ENCODE peak calls at places on chromosomes 11 and 22, in nine cellular contexts. O, K, Q, N, Y, I, R, P and G are unnamed samples.

GRCh38 chr11:17972987-17973386 is 39.9 kb downstream of the SERGEF start:
- DNase-seq in I (peak), N (no peak), Q (peak), O (peak), P (no peak), R (no peak), Y (peak), K (peak), G (peak)

GRCh38 chr11:1559103-1559951 is 12.7 kb downstream of the DUSP8 start:
- DNase-seq in N (peak), Y (peak), O (peak), Q (peak), P (peak), K (peak), I (no peak), R (peak), G (peak)

GRCh38 chr11:76236092-76237026 is 30.1 kb upstream of the WNT11 start:
- DNase-seq in Y (peak), N (no peak), Q (no peak), O (peak), I (peak), P (peak), K (peak), R (peak), G (peak)

GRCh38 chr11:114262681-114263509 is 33.3 kb upstream of the NNMT start:
- DNase-seq in N (peak), O (peak), K (peak), I (peak), Q (no peak), P (peak), Y (no peak), R (peak), G (peak)

GRCh38 chr11:48177661-48178060 is 38.9 kb upstream of the OR4B1 start:
- DNase-seq in P (no peak), O (no peak), Y (no peak), K (no peak), Q (no peak), R (no peak), N (no peak), I (no peak), G (no peak)

GRCh38 chr11:46116007-46116711 is 5.1 kb downstream of the PHF21A start:
- DNase-seq in P (no peak), N (no peak), Q (no peak), Y (no peak), I (no peak), R (no peak), K (no peak), O (no peak), G (no peak)

GRCh38 chr22:45534339-45535192 is 31.9 kb downstream of the FBLN1 start:
- DNase-seq in I (peak), R (no peak), K (no peak), Y (no peak), Q (no peak), N (no peak), P (peak), O (no peak), G (no peak)

GRCh38 chr22:18116634-18117033 is 6.0 kb downstream of the TUBA8 start:
- DNase-seq in Y (no peak), O (no peak), I (no peak), R (no peak), P (no peak), N (no peak), Q (no peak), K (no peak), G (no peak)

GRCh38 chr22:28969401-28970168 is 86.2 kb downstream of the ZNRF3 start:
- DNase-seq in O (no peak), Y (no peak), N (no peak), K (no peak), P (no peak), I (no peak), Q (no peak), R (no peak), G (no peak)

GRCh38 chr11:72924568-72925190 is 110.5 kb downstream of the ATG16L2 start:
- DNase-seq in K (peak), I (peak), N (peak), P (no peak), Q (no peak), O (peak), Y (no peak), R (no peak), G (peak)

GRCh38 chr11:99422581-99423434 is 402.1 kb downstream of the CNTN5 start:
- DNase-seq in Q (no peak), O (no peak), N (no peak), I (no peak), Y (no peak), K (peak), P (no peak), R (no peak), G (no peak)

GRCh38 chr11:115652501-115652900 is 148.3 kb upstream of the CADM1 start:
- DNase-seq in R (no peak), K (no peak), Q (no peak), Y (no peak), O (no peak), I (no peak), P (no peak), N (no peak), G (no peak)

GRCh38 chr22:23767673-23768548 is at the start of gene CHCHD10:
- DNase-seq in R (peak), Q (peak), O (peak), P (peak), I (peak), K (peak), Y (peak), N (no peak), G (peak)

GRCh38 chr11:104973616-104974015 is 5.2 kb upstream of the CASP4 start:
- DNase-seq in I (no peak), O (no peak), Y (no peak), K (no peak), Q (no peak), R (no peak), N (no peak), P (no peak), G (no peak)

GRCh38 chr11:27022659-27023251 is 17.9 kb upstream of the BBOX1 start:
- DNase-seq in Q (no peak), P (no peak), R (no peak), K (no peak), O (no peak), I (no peak), Y (no peak), N (no peak), G (no peak)

GRCh38 chr11:5279678-5280077 is 9.9 kb upstream of the HBE1 start:
- DNase-seq in N (no peak), P (no peak), I (no peak), O (no peak), R (no peak), K (no peak), Y (no peak), Q (no peak), G (no peak)

GRCh38 chr11:110878513-110878912 is 166.3 kb upstream of the ARHGAP20 start:
- DNase-seq in I (no peak), Y (no peak), K (no peak), P (no peak), O (no peak), N (no peak), Q (no peak), R (no peak), G (no peak)

GRCh38 chr22:49686495-49687219 is 141.0 kb downstream of the BRD1 start:
- DNase-seq in P (no peak), O (no peak), R (no peak), Y (no peak), I (no peak), Q (no peak), K (no peak), N (no peak), G (no peak)

GRCh38 chr22:31271485-31271884 is 20.8 kb downstream of the PIK3IP1 start:
- DNase-seq in Y (no peak), I (no peak), Q (no peak), N (peak), K (no peak), O (no peak), R (no peak), P (no peak), G (no peak)

GRCh38 chr11:8338138-8338537 is 74.5 kb upstream of the LMO1 start:
- DNase-seq in N (no peak), I (no peak), Q (peak), P (peak), Y (peak), R (peak), K (peak), O (peak), G (peak)

GRCh38 chr11:78030429-78031325 is 7.6 kb upstream of the KCTD14 start:
- DNase-seq in R (peak), K (peak), P (peak), N (no peak), O (peak), Y (peak), I (peak), Q (peak), G (peak)

GRCh38 chr11:87263979-87264378 is 226.2 kb downstream of the TMEM135 start:
- DNase-seq in P (no peak), Q (no peak), I (no peak), R (no peak), O (no peak), N (no peak), K (no peak), Y (no peak), G (no peak)

GRCh38 chr11:109486129-109486528 is 64.1 kb downstream of the C11orf87 start:
- DNase-seq in O (no peak), N (no peak), K (no peak), Q (no peak), Y (no peak), P (peak), R (peak), I (peak), G (no peak)

GRCh38 chr11:61699737-61700160 is 19.6 kb downstream of the DAGLA start:
- DNase-seq in R (peak), N (no peak), Y (peak), O (peak), I (peak), Q (peak), K (no peak), P (peak), G (no peak)

GRCh38 chr11:33529461-33529860 is 171.2 kb downstream of the C11orf91 start:
- DNase-seq in I (no peak), Q (no peak), Y (no peak), P (no peak), N (no peak), K (no peak), O (no peak), R (no peak), G (peak)

GRCh38 chr11:69449320-69450063 is 32.0 kb upstream of the LINC01488 start:
- DNase-seq in I (no peak), R (no peak), P (no peak), K (peak), O (peak), Q (no peak), Y (peak), N (no peak), G (peak)

GRCh38 chr11:1560011-1560579 is 12.0 kb downstream of the DUSP8 start:
- DNase-seq in K (no peak), Q (no peak), R (no peak), I (no peak), P (no peak), O (no peak), N (no peak), Y (no peak), G (no peak)

GRCh38 chr11:8265681-8266241 is 2.1 kb upstream of the LMO1 start:
- DNase-seq in Y (no peak), R (no peak), I (no peak), N (no peak), P (no peak), Q (no peak), O (no peak), K (peak), G (no peak)

GRCh38 chr22:44192098-44192810 is 11.5 kb downstream of the PARVG start:
- DNase-seq in R (no peak), Y (no peak), O (no peak), K (peak), Q (no peak), I (peak), N (no peak), P (no peak), G (no peak)

GRCh38 chr11:2133481-2134021 is 5.6 kb downstream of the IGF2 start:
- DNase-seq in Q (no peak), I (no peak), R (no peak), N (no peak), Y (peak), O (no peak), K (no peak), P (no peak), G (no peak)